ENCODE peak calls at places on chromosomes 5 and 9, in four cellular contexts. One of them, this sample, is unnamed.

GRCh38 chr9:86893811-86894490 is 53.4 kb downstream of the GAS1 start:
- DNase-seq in stomach: no peak
- DNase-seq in adrenal gland: no peak
- DNase-seq in A549: no peak
- DNase-seq in this sample: no peak

GRCh38 chr9:133440884-133441283 is 18.7 kb downstream of the ADAMTS13 start:
- DNase-seq in stomach: no peak
- DNase-seq in adrenal gland: no peak
- DNase-seq in A549: no peak
- DNase-seq in this sample: no peak

GRCh38 chr5:83471405-83472212 is at the start of gene VCAN:
- DNase-seq in stomach: no peak
- DNase-seq in adrenal gland: peak; percentile 49
- DNase-seq in A549: peak; percentile 40
- DNase-seq in this sample: peak; percentile 74

GRCh38 chr9:89770779-89771178 is 166.0 kb downstream of the GADD45G start:
- DNase-seq in stomach: no peak
- DNase-seq in adrenal gland: no peak
- DNase-seq in A549: no peak
- DNase-seq in this sample: no peak

GRCh38 chr5:124979174-124979573 is 232.7 kb upstream of the ZNF608 start:
- DNase-seq in stomach: no peak
- DNase-seq in adrenal gland: no peak
- DNase-seq in A549: no peak
- DNase-seq in this sample: no peak

GRCh38 chr9:80790764-80791163 is 898.6 kb downstream of the TLE1 start:
- DNase-seq in stomach: no peak
- DNase-seq in adrenal gland: no peak
- DNase-seq in A549: no peak
- DNase-seq in this sample: no peak

GRCh38 chr5:170634236-170634990 is 130.6 kb downstream of the KCNIP1 start:
- DNase-seq in stomach: no peak
- DNase-seq in adrenal gland: no peak
- DNase-seq in A549: no peak
- DNase-seq in this sample: no peak

GRCh38 chr5:59275170-59275536 is 618.4 kb downstream of the PDE4D start:
- DNase-seq in stomach: no peak
- DNase-seq in adrenal gland: no peak
- DNase-seq in A549: no peak
- DNase-seq in this sample: no peak

GRCh38 chr5:73019766-73020165 is 63.9 kb downstream of the FCHO2 start:
- DNase-seq in stomach: no peak
- DNase-seq in adrenal gland: no peak
- DNase-seq in A549: no peak
- DNase-seq in this sample: no peak

GRCh38 chr5:170632985-170633234 is 129.1 kb downstream of the KCNIP1 start:
- DNase-seq in stomach: peak; percentile 45
- DNase-seq in adrenal gland: peak; percentile 76
- DNase-seq in A549: no peak
- DNase-seq in this sample: peak; percentile 69

GRCh38 chr9:136024696-136025316 is 63.6 kb upstream of the UBAC1 start:
- DNase-seq in stomach: no peak
- DNase-seq in adrenal gland: peak; percentile 34
- DNase-seq in A549: no peak
- DNase-seq in this sample: no peak

GRCh38 chr9:32581512-32582143 is 8.7 kb upstream of the NDUFB6 start:
- DNase-seq in stomach: no peak
- DNase-seq in adrenal gland: peak; percentile 45
- DNase-seq in A549: peak; percentile 36
- DNase-seq in this sample: no peak

GRCh38 chr5:163440954-163441353 is 3.6 kb downstream of the CCNG1 start:
- DNase-seq in stomach: no peak
- DNase-seq in adrenal gland: no peak
- DNase-seq in A549: no peak
- DNase-seq in this sample: no peak

GRCh38 chr9:70003786-70004185 is 39.9 kb upstream of the MAMDC2 start:
- DNase-seq in stomach: no peak
- DNase-seq in adrenal gland: no peak
- DNase-seq in A549: no peak
- DNase-seq in this sample: no peak

GRCh38 chr9:85212887-85213286 is 528.9 kb downstream of the AGTPBP1 start:
- DNase-seq in stomach: no peak
- DNase-seq in adrenal gland: no peak
- DNase-seq in A549: no peak
- DNase-seq in this sample: no peak

GRCh38 chr5:173800340-173800739 is 87.8 kb upstream of the CPEB4 start:
- DNase-seq in stomach: no peak
- DNase-seq in adrenal gland: no peak
- DNase-seq in A549: no peak
- DNase-seq in this sample: no peak

GRCh38 chr5:135391869-135392255 is 7.2 kb downstream of the MACROH2A1 start:
- DNase-seq in stomach: no peak
- DNase-seq in adrenal gland: no peak
- DNase-seq in A549: no peak
- DNase-seq in this sample: no peak

GRCh38 chr5:143757116-143757515 is 54.8 kb upstream of the HMHB1 start:
- DNase-seq in stomach: no peak
- DNase-seq in adrenal gland: no peak
- DNase-seq in A549: no peak
- DNase-seq in this sample: no peak

GRCh38 chr9:26655166-26655565 is 237.4 kb downstream of the CAAP1 start:
- DNase-seq in stomach: no peak
- DNase-seq in adrenal gland: no peak
- DNase-seq in A549: no peak
- DNase-seq in this sample: no peak

GRCh38 chr5:165525268-165525667 is 2019.8 kb downstream of the MAT2B start:
- DNase-seq in stomach: no peak
- DNase-seq in adrenal gland: no peak
- DNase-seq in A549: no peak
- DNase-seq in this sample: no peak

GRCh38 chr9:113528088-113528487 is 64.6 kb downstream of the RGS3 start:
- DNase-seq in stomach: peak; percentile 58
- DNase-seq in adrenal gland: no peak
- DNase-seq in A549: no peak
- DNase-seq in this sample: no peak

GRCh38 chr5:142561029-142561428 is 124.9 kb downstream of the FGF1 start:
- DNase-seq in stomach: no peak
- DNase-seq in adrenal gland: no peak
- DNase-seq in A549: no peak
- DNase-seq in this sample: no peak

GRCh38 chr9:76643399-76644117 is 120.7 kb upstream of the PCA3 start:
- DNase-seq in stomach: no peak
- DNase-seq in adrenal gland: no peak
- DNase-seq in A549: no peak
- DNase-seq in this sample: no peak

GRCh38 chr5:10259916-10260315 is 9.8 kb downstream of the CCT5 start:
- DNase-seq in stomach: no peak
- DNase-seq in adrenal gland: no peak
- DNase-seq in A549: no peak
- DNase-seq in this sample: no peak

GRCh38 chr5:76331139-76331538 is 71.9 kb upstream of the IQGAP2 start:
- DNase-seq in stomach: no peak
- DNase-seq in adrenal gland: no peak
- DNase-seq in A549: no peak
- DNase-seq in this sample: no peak

GRCh38 chr9:132447346-132447745 is 37.3 kb downstream of the CFAP77 start:
- DNase-seq in stomach: no peak
- DNase-seq in adrenal gland: no peak
- DNase-seq in A549: no peak
- DNase-seq in this sample: no peak

GRCh38 chr5:119458911-119459632 is 6.8 kb downstream of the HSD17B4 start:
- DNase-seq in stomach: no peak
- DNase-seq in adrenal gland: no peak
- DNase-seq in A549: no peak
- DNase-seq in this sample: no peak

DNA sequence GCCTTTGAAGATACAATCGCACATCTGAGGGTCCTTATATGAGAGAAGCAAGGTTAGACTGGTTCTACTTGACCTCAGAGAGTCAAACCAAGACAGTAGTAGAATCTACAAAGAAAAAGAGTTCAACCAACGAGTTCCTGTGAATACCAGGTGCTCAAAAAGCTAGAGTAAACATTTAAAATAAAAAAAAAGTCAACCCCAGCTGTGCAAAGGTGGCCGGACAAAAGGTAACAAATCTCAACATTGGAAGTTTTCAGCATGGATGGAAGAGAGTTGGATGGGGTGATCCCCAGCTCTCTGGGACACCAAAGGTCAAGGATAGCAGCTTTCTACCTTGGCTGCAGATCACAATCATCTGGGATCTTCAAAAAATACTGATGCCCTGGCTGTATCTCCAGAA is 14.4 kb downstream of the SHB start:
- DNase-seq in stomach: no peak
- DNase-seq in adrenal gland: no peak
- DNase-seq in A549: no peak
- DNase-seq in this sample: no peak
- TF ChIP-seq POLR2A in stomach: no peak
- TF ChIP-seq POLR2A in adrenal gland: no peak
- TF ChIP-seq POLR2A in A549: no peak
- TF ChIP-seq POLR2A in this sample: no peak

GRCh38 chr5:150496534-150496933 is 11.4 kb upstream of the NDST1 start:
- DNase-seq in stomach: no peak
- DNase-seq in adrenal gland: no peak
- DNase-seq in A549: no peak
- DNase-seq in this sample: no peak
- H3K27ac ChIP-seq in stomach: peak overlapping the region; percentile 73
- H3K27ac ChIP-seq in adrenal gland: peak overlapping the region; percentile 31
- H3K27ac ChIP-seq in A549: peak overlapping the region; percentile 90
- H3K27ac ChIP-seq in this sample: peak overlapping the region; percentile 85

GRCh38 chr9:79473704-79474103 is 98.1 kb upstream of the TLE4 start:
- DNase-seq in stomach: no peak
- DNase-seq in adrenal gland: no peak
- DNase-seq in A549: no peak
- DNase-seq in this sample: no peak

GRCh38 chr9:79477241-79477830 is 94.4 kb upstream of the TLE4 start:
- DNase-seq in stomach: no peak
- DNase-seq in adrenal gland: no peak
- DNase-seq in A549: no peak
- DNase-seq in this sample: no peak

GRCh38 chr9:79480639-79481038 is 91.1 kb upstream of the TLE4 start:
- DNase-seq in stomach: no peak
- DNase-seq in adrenal gland: no peak
- DNase-seq in A549: no peak
- DNase-seq in this sample: no peak

GRCh38 chr9:79482078-79482477 is 89.7 kb upstream of the TLE4 start:
- DNase-seq in stomach: no peak
- DNase-seq in adrenal gland: no peak
- DNase-seq in A549: no peak
- DNase-seq in this sample: no peak

GRCh38 chr9:79477955-79478751 is 93.6 kb upstream of the TLE4 start:
- DNase-seq in stomach: no peak
- DNase-seq in adrenal gland: no peak
- DNase-seq in A549: no peak
- DNase-seq in this sample: no peak
- TF ChIP-seq CTCF in stomach: no peak
- TF ChIP-seq CTCF in adrenal gland: no peak
- TF ChIP-seq CTCF in A549: peak; percentile 8
- TF ChIP-seq CTCF in this sample: peak; percentile 11

GRCh38 chr9:72168075-72168474 is 18.8 kb downstream of the GDA start:
- DNase-seq in stomach: no peak
- DNase-seq in adrenal gland: no peak
- DNase-seq in A549: no peak
- DNase-seq in this sample: no peak
- TF ChIP-seq POLR2A in stomach: no peak
- TF ChIP-seq POLR2A in adrenal gland: no peak
- TF ChIP-seq POLR2A in A549: no peak
- TF ChIP-seq POLR2A in this sample: no peak

GRCh38 chr5:175539936-175540335 is 61.6 kb downstream of the SFXN1 start:
- DNase-seq in stomach: no peak
- DNase-seq in adrenal gland: no peak
- DNase-seq in A549: no peak
- DNase-seq in this sample: no peak

GRCh38 chr5:175541264-175541663 is 62.9 kb downstream of the SFXN1 start:
- DNase-seq in stomach: no peak
- DNase-seq in adrenal gland: no peak
- DNase-seq in A549: no peak
- DNase-seq in this sample: no peak

GRCh38 chr5:175542966-175543235 is 64.5 kb downstream of the SFXN1 start:
- DNase-seq in stomach: no peak
- DNase-seq in adrenal gland: no peak
- DNase-seq in A549: no peak
- DNase-seq in this sample: no peak

GRCh38 chr5:175544108-175544511 is 65.8 kb downstream of the SFXN1 start:
- DNase-seq in stomach: no peak
- DNase-seq in adrenal gland: no peak
- DNase-seq in A549: no peak
- DNase-seq in this sample: no peak

DNA sequence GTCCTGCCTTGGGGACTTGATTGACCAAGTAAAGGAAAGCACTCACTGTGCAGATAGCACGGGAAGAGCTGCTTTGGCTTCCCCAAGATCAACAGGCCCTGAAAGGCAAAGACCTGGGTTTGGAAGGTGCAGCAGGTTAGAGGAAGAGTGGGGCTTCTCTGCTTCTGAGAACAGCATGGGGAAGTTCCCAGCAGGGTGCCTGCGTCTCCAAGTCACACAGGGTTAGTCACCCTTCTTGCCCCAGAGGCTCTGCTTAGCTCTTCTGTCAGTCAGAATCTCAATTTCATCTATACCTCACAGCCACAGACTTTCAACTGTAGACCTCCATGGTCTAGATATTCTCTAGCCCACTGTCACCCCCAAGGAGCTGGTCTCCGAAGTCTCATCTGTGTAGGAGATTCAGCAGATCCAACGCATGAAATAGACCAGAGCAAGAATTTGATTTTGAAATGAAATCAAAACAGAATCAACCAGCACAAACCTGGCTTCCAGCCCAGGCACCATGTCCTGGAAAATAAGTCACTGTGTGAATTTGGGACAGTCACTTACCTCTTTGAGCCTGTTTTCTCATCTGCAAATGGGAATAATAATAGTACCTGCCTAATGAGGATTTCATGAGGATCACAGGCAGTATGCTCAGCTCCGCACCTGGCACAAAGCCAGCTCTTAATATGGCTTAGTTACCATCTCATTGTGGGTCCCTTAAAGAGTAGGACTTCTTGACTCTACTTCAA is 64.0 kb downstream of the SFXN1 start:
- DNase-seq in stomach: peak; percentile 27
- DNase-seq in adrenal gland: no peak
- DNase-seq in A549: no peak
- DNase-seq in this sample: no peak
- H3K27ac ChIP-seq in stomach: no peak overlapping the region
- H3K27ac ChIP-seq in adrenal gland: no peak overlapping the region
- H3K27ac ChIP-seq in A549: no peak overlapping the region
- H3K27ac ChIP-seq in this sample: no peak overlapping the region

DNA sequence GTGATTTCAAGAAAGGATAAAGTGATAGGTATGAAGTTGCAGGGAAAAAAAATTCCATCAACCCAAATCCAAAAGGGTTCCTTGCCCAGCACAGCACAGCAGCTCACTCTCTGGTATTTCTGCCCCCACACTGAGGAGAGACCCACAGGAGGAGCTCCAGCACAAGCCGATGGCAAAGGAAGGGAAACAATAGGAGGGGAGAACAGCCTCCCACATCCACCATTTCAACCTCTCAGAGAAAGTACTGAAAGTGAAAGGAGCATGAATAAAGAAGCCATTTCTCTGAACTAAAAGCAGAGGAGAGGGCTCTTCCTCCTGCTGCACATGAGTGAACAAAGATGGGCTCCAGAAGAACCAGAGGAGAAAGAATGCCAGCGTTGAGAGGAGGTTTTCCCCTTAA is 54.9 kb upstream of the ZSWIM6 start:
- DNase-seq in stomach: no peak
- DNase-seq in adrenal gland: no peak
- DNase-seq in A549: no peak
- DNase-seq in this sample: no peak
- TF ChIP-seq CTCF in stomach: no peak
- TF ChIP-seq CTCF in adrenal gland: no peak
- TF ChIP-seq CTCF in A549: no peak
- TF ChIP-seq CTCF in this sample: no peak

This sample was measured in heart left ventricle.